ENCODE peak calls at places on chromosomes 11 and 22, in six cellular contexts. One of them, this sample, is unnamed.

GRCh38 chr22:39176067-39176621 is 23.7 kb upstream of the CBX7 start:
- DNase-seq in HAP-1: peak; percentile 67
- DNase-seq in midbrain: no peak
- DNase-seq in stimulated activated naive CD8-positive, alpha-beta T cell treated with anti-CD3 and anti-CD28 coated beads, Interleukin-15, amount 100 ng/mL, for 72 hours: no peak
- DNase-seq in T-helper 2 cell: no peak
- DNase-seq in astrocyte: peak; percentile 52
- DNase-seq in this sample: no peak

GRCh38 chr22:31206896-31207687 is 5.0 kb upstream of the LIMK2 start:
- DNase-seq in HAP-1: no peak
- DNase-seq in midbrain: no peak
- DNase-seq in stimulated activated naive CD8-positive, alpha-beta T cell treated with anti-CD3 and anti-CD28 coated beads, Interleukin-15, amount 100 ng/mL, for 72 hours: no peak
- DNase-seq in T-helper 2 cell: no peak
- DNase-seq in astrocyte: no peak
- DNase-seq in this sample: peak; percentile 92

GRCh38 chr11:89487016-89487415 is 4.2 kb downstream of the NOX4 start:
- DNase-seq in HAP-1: no peak
- DNase-seq in midbrain: no peak
- DNase-seq in stimulated activated naive CD8-positive, alpha-beta T cell treated with anti-CD3 and anti-CD28 coated beads, Interleukin-15, amount 100 ng/mL, for 72 hours: no peak
- DNase-seq in T-helper 2 cell: no peak
- DNase-seq in astrocyte: peak; percentile 53
- DNase-seq in this sample: no peak

GRCh38 chr11:69821511-69822040 is 2.4 kb upstream of the FGF3 start:
- DNase-seq in HAP-1: no peak
- DNase-seq in midbrain: no peak
- DNase-seq in stimulated activated naive CD8-positive, alpha-beta T cell treated with anti-CD3 and anti-CD28 coated beads, Interleukin-15, amount 100 ng/mL, for 72 hours: no peak
- DNase-seq in T-helper 2 cell: no peak
- DNase-seq in astrocyte: no peak
- DNase-seq in this sample: no peak

GRCh38 chr11:64759722-64760719 is at the start of gene PYGM:
- DNase-seq in HAP-1: peak; percentile 78
- DNase-seq in midbrain: peak; percentile 73
- DNase-seq in stimulated activated naive CD8-positive, alpha-beta T cell treated with anti-CD3 and anti-CD28 coated beads, Interleukin-15, amount 100 ng/mL, for 72 hours: no peak
- DNase-seq in T-helper 2 cell: no peak
- DNase-seq in astrocyte: no peak
- DNase-seq in this sample: no peak

GRCh38 chr11:12222099-12222751 is 111.8 kb downstream of the MICAL2 start:
- DNase-seq in HAP-1: no peak
- DNase-seq in midbrain: peak; percentile 5
- DNase-seq in stimulated activated naive CD8-positive, alpha-beta T cell treated with anti-CD3 and anti-CD28 coated beads, Interleukin-15, amount 100 ng/mL, for 72 hours: no peak
- DNase-seq in T-helper 2 cell: no peak
- DNase-seq in astrocyte: peak; percentile 67
- DNase-seq in this sample: no peak

GRCh38 chr11:103920449-103920848 is 116.0 kb upstream of the DDI1 start:
- DNase-seq in HAP-1: no peak
- DNase-seq in midbrain: no peak
- DNase-seq in stimulated activated naive CD8-positive, alpha-beta T cell treated with anti-CD3 and anti-CD28 coated beads, Interleukin-15, amount 100 ng/mL, for 72 hours: no peak
- DNase-seq in T-helper 2 cell: no peak
- DNase-seq in astrocyte: peak; percentile 56
- DNase-seq in this sample: no peak

GRCh38 chr22:43293661-43294392 is 49.3 kb downstream of the SCUBE1 start:
- DNase-seq in HAP-1: no peak
- DNase-seq in midbrain: no peak
- DNase-seq in stimulated activated naive CD8-positive, alpha-beta T cell treated with anti-CD3 and anti-CD28 coated beads, Interleukin-15, amount 100 ng/mL, for 72 hours: no peak
- DNase-seq in T-helper 2 cell: no peak
- DNase-seq in astrocyte: no peak
- DNase-seq in this sample: peak; percentile 91

GRCh38 chr22:35930933-35931332 is 97.7 kb downstream of the RBFOX2 start:
- DNase-seq in HAP-1: no peak
- DNase-seq in midbrain: peak; percentile 73
- DNase-seq in stimulated activated naive CD8-positive, alpha-beta T cell treated with anti-CD3 and anti-CD28 coated beads, Interleukin-15, amount 100 ng/mL, for 72 hours: no peak
- DNase-seq in T-helper 2 cell: no peak
- DNase-seq in astrocyte: peak; percentile 59
- DNase-seq in this sample: peak; percentile 56

GRCh38 chr11:62148271-62148980 is 24.6 kb downstream of the INCENP start:
- DNase-seq in HAP-1: peak; percentile 1
- DNase-seq in midbrain: no peak
- DNase-seq in stimulated activated naive CD8-positive, alpha-beta T cell treated with anti-CD3 and anti-CD28 coated beads, Interleukin-15, amount 100 ng/mL, for 72 hours: no peak
- DNase-seq in T-helper 2 cell: no peak
- DNase-seq in astrocyte: no peak
- DNase-seq in this sample: no peak

GRCh38 chr11:77088236-77089003 is 14.2 kb upstream of the OMP start:
- DNase-seq in HAP-1: no peak
- DNase-seq in midbrain: no peak
- DNase-seq in stimulated activated naive CD8-positive, alpha-beta T cell treated with anti-CD3 and anti-CD28 coated beads, Interleukin-15, amount 100 ng/mL, for 72 hours: no peak
- DNase-seq in T-helper 2 cell: no peak
- DNase-seq in astrocyte: no peak
- DNase-seq in this sample: peak; percentile 79

GRCh38 chr11:130055637-130056036 is 14.1 kb upstream of the APLP2 start:
- DNase-seq in HAP-1: no peak
- DNase-seq in midbrain: no peak
- DNase-seq in stimulated activated naive CD8-positive, alpha-beta T cell treated with anti-CD3 and anti-CD28 coated beads, Interleukin-15, amount 100 ng/mL, for 72 hours: no peak
- DNase-seq in T-helper 2 cell: no peak
- DNase-seq in astrocyte: peak; percentile 47
- DNase-seq in this sample: no peak

GRCh38 chr11:123093686-123094085 is 31.8 kb upstream of the HSPA8 start:
- DNase-seq in HAP-1: no peak
- DNase-seq in midbrain: no peak
- DNase-seq in stimulated activated naive CD8-positive, alpha-beta T cell treated with anti-CD3 and anti-CD28 coated beads, Interleukin-15, amount 100 ng/mL, for 72 hours: no peak
- DNase-seq in T-helper 2 cell: no peak
- DNase-seq in astrocyte: no peak
- DNase-seq in this sample: no peak

GRCh38 chr22:24707477-24707816 is 67.1 kb downstream of the PIWIL3 start:
- DNase-seq in HAP-1: no peak
- DNase-seq in midbrain: no peak
- DNase-seq in stimulated activated naive CD8-positive, alpha-beta T cell treated with anti-CD3 and anti-CD28 coated beads, Interleukin-15, amount 100 ng/mL, for 72 hours: no peak
- DNase-seq in T-helper 2 cell: no peak
- DNase-seq in astrocyte: no peak
- DNase-seq in this sample: no peak

GRCh38 chr11:63869686-63870085 is 30.8 kb downstream of the MARK2 start:
- DNase-seq in HAP-1: no peak
- DNase-seq in midbrain: no peak
- DNase-seq in stimulated activated naive CD8-positive, alpha-beta T cell treated with anti-CD3 and anti-CD28 coated beads, Interleukin-15, amount 100 ng/mL, for 72 hours: peak; percentile 44
- DNase-seq in T-helper 2 cell: no peak
- DNase-seq in astrocyte: no peak
- DNase-seq in this sample: no peak

GRCh38 chr11:35304393-35304790 is 115.0 kb downstream of the SLC1A2 start:
- DNase-seq in HAP-1: no peak
- DNase-seq in midbrain: no peak
- DNase-seq in stimulated activated naive CD8-positive, alpha-beta T cell treated with anti-CD3 and anti-CD28 coated beads, Interleukin-15, amount 100 ng/mL, for 72 hours: no peak
- DNase-seq in T-helper 2 cell: no peak
- DNase-seq in astrocyte: peak; percentile 68
- DNase-seq in this sample: peak; percentile 93

GRCh38 chr22:42773161-42773560 is 52.5 kb upstream of the A4GALT start:
- DNase-seq in HAP-1: no peak
- DNase-seq in midbrain: no peak
- DNase-seq in stimulated activated naive CD8-positive, alpha-beta T cell treated with anti-CD3 and anti-CD28 coated beads, Interleukin-15, amount 100 ng/mL, for 72 hours: no peak
- DNase-seq in T-helper 2 cell: no peak
- DNase-seq in astrocyte: no peak
- DNase-seq in this sample: no peak

This sample was measured in LNCaP clone FGC.